ENCODE peak calls at places on chromosome 13, in nine cellular contexts. H is AG04450; Z is NCI-H2029; M is activated B cell treated with CpG ODN at 0.5 μM for 24 hours; W is activated CD4-positive, CD25-positive, alpha-beta regulatory T cell; C is stromal cell of bone marrow; N is GM12865; F is stimulated activated CD8-positive, alpha-beta memory T cell treated with anti-CD3 and anti-CD28 coated beads, Interleukin-7, amount 100 ng/mL, for 1 hour; B is central memory CD8-positive, alpha-beta T cell. I is an unnamed sample.

GRCh38 chr13:105506463-105506862 is 1029.0 kb downstream of the EFNB2 start:
- DNase-seq in W (no peak), F (no peak), Z (no peak), M (no peak), N (no peak), C (no peak), H (no peak), B (no peak), I (no peak)

GRCh38 chr13:92658293-92658692 is 568.3 kb upstream of the GPC6 start:
- DNase-seq in F (no peak), B (no peak), H (no peak), C (no peak), N (no peak), W (no peak), M (no peak), Z (no peak), I (no peak)

GRCh38 chr13:99902657-99903056 is 68.9 kb downstream of the ZIC5 start:
- DNase-seq in C (no peak), B (no peak), W (no peak), M (no peak), N (no peak), F (no peak), H (no peak), Z (no peak), I (no peak)

GRCh38 chr13:72662548-72662947 is 64.9 kb downstream of the MZT1 start:
- DNase-seq in F (no peak), B (no peak), W (no peak), Z (no peak), H (no peak), M (no peak), C (peak), N (no peak), I (no peak)

GRCh38 chr13:51803422-51804294 is at the start of gene DHRS12:
- DNase-seq in C (peak), Z (peak), F (peak), H (no peak), W (peak), M (peak), N (peak), B (peak), I (peak)

GRCh38 chr13:108963846-108964600 is 334.6 kb downstream of the MYO16 start:
- DNase-seq in M (no peak), Z (no peak), W (no peak), B (no peak), N (no peak), F (no peak), H (peak), C (peak), I (no peak)

GRCh38 chr13:30133976-30134375 is 173.4 kb downstream of the KATNAL1 start:
- DNase-seq in M (no peak), C (no peak), F (no peak), B (no peak), W (no peak), H (no peak), N (no peak), Z (no peak), I (no peak)

GRCh38 chr13:51797664-51798488 is 6.1 kb downstream of the DHRS12 start:
- DNase-seq in N (peak), W (peak), M (no peak), Z (peak), F (no peak), B (no peak), H (no peak), C (no peak), I (no peak)

GRCh38 chr13:41699759-41700158 is 242.4 kb downstream of the RGCC start:
- DNase-seq in B (no peak), M (no peak), H (no peak), Z (no peak), F (no peak), C (no peak), W (no peak), N (no peak), I (no peak)

GRCh38 chr13:22081430-22081829 is 410.6 kb downstream of the FGF9 start:
- DNase-seq in H (no peak), F (no peak), C (no peak), B (no peak), Z (peak), W (no peak), M (no peak), N (no peak), I (no peak)

GRCh38 chr13:50521750-50522149 is 321.7 kb downstream of the DLEU7 start:
- DNase-seq in C (no peak), H (no peak), N (no peak), Z (no peak), M (no peak), B (no peak), W (no peak), F (no peak), I (no peak)

GRCh38 chr13:42333613-42334328 is 61.8 kb downstream of the AKAP11 start:
- DNase-seq in F (no peak), N (peak), M (no peak), H (no peak), Z (no peak), C (peak), W (no peak), B (no peak), I (no peak)

GRCh38 chr13:49840266-49840665 is 47.8 kb upstream of the KPNA3 start:
- DNase-seq in F (no peak), Z (no peak), N (no peak), W (no peak), B (no peak), H (no peak), C (no peak), M (no peak), I (no peak)

GRCh38 chr13:113526466-113527220 is 36.1 kb upstream of the DCUN1D2 start:
- DNase-seq in W (no peak), B (no peak), N (no peak), H (no peak), Z (peak), M (no peak), C (no peak), F (no peak), I (no peak)

GRCh38 chr13:95438297-95438696 is 114.2 kb upstream of the CLDN10 start:
- DNase-seq in C (no peak), M (no peak), W (no peak), H (no peak), N (no peak), B (no peak), F (no peak), Z (no peak), I (no peak)

GRCh38 chr13:105611424-105611823 is 924.0 kb downstream of the EFNB2 start:
- DNase-seq in B (no peak), F (no peak), Z (no peak), C (peak), W (no peak), H (peak), N (no peak), M (no peak), I (no peak)

GRCh38 chr13:48975101-48975925 is at the start of gene FNDC3A:
- DNase-seq in Z (no peak), M (peak), B (peak), C (no peak), W (no peak), H (peak), F (peak), N (peak), I (peak)

GRCh38 chr13:34070006-34070405 is 252.1 kb downstream of the RFC3 start:
- DNase-seq in F (no peak), C (no peak), H (no peak), Z (no peak), B (no peak), N (no peak), W (no peak), M (no peak), I (no peak)

GRCh38 chr13:105969761-105970160 is 565.7 kb downstream of the EFNB2 start:
- DNase-seq in H (no peak), W (no peak), C (no peak), F (no peak), B (no peak), Z (no peak), M (no peak), N (no peak), I (no peak)

GRCh38 chr13:99663185-99663825 is 162.0 kb downstream of the TM9SF2 start:
- DNase-seq in F (no peak), H (no peak), W (no peak), C (no peak), M (no peak), Z (no peak), B (no peak), N (no peak), I (no peak)

GRCh38 chr13:80083516-80084085 is 257.3 kb downstream of the SPRY2 start:
- DNase-seq in B (no peak), F (no peak), N (no peak), C (peak), M (no peak), H (no peak), W (no peak), Z (no peak), I (no peak)

GRCh38 chr13:36795463-36795862 is 23.6 kb upstream of the RFXAP start:
- DNase-seq in C (no peak), B (no peak), W (no peak), H (no peak), N (no peak), M (no peak), Z (no peak), F (no peak), I (no peak)

GRCh38 chr13:28657784-28658538 is 969 bp upstream of the POMP start:
- DNase-seq in M (no peak), F (no peak), B (no peak), C (no peak), W (no peak), H (no peak), N (peak), Z (no peak), I (no peak)

GRCh38 chr13:43301341-43301969 is 278.1 kb downstream of the DNAJC15 start:
- DNase-seq in M (no peak), F (no peak), H (no peak), N (no peak), C (no peak), Z (no peak), B (no peak), W (no peak), I (no peak)

GRCh38 chr13:42064966-42065365 is 16.5 kb downstream of the DGKH start:
- DNase-seq in C (no peak), B (no peak), H (no peak), F (no peak), Z (no peak), W (no peak), M (no peak), N (no peak), I (no peak)

GRCh38 chr13:104253063-104253680 is 1187.0 kb upstream of the SLC10A2 start:
- DNase-seq in C (no peak), F (no peak), N (no peak), W (no peak), H (no peak), B (no peak), Z (no peak), M (no peak), I (no peak)

GRCh38 chr13:36131215-36131930 is at the start of gene DCLK1:
- DNase-seq in C (peak), H (no peak), N (no peak), W (no peak), F (no peak), Z (no peak), M (no peak), B (no peak), I (no peak)

GRCh38 chr13:106560791-106561190 is 7.1 kb downstream of the ARGLU1 start:
- DNase-seq in M (no peak), Z (no peak), N (peak), W (no peak), H (no peak), C (no peak), F (no peak), B (no peak), I (no peak)

GRCh38 chr13:80305737-80306136 is 35.2 kb downstream of the SPRY2 start:
- DNase-seq in B (no peak), W (no peak), F (no peak), M (no peak), N (peak), H (no peak), C (no peak), Z (no peak), I (no peak)

GRCh38 chr13:32314968-32315254 is 252 bp downstream of the ZAR1L start:
- DNase-seq in C (no peak), B (peak), M (no peak), N (peak), F (peak), Z (peak), H (no peak), W (peak), I (peak)

GRCh38 chr13:104841110-104841509 is 1694.4 kb downstream of the EFNB2 start:
- DNase-seq in N (no peak), B (no peak), F (no peak), H (no peak), Z (no peak), W (no peak), M (no peak), C (no peak), I (no peak)

GRCh38 chr13:113203507-113204377 is 4.7 kb downstream of the PCID2 start:
- DNase-seq in Z (no peak), N (no peak), H (no peak), B (no peak), M (no peak), C (no peak), W (no peak), F (no peak), I (no peak)

I was measured in stimulated activated effector memory CD8-positive, alpha-beta T cell treated with anti-CD3 and anti-CD28 coated beads, Interleukin-12 subunit alpha, Interleukin-12 subunit beta, amount 100 ng/mL, for 72 hours.